ENCODE peak calls at places on chromosomes 4 and X, in six cellular contexts. One of them, this sample, is unnamed.

GRCh38 chr4:172962564-172963353 is 205.9 kb upstream of the GALNT7 start:
- DNase-seq in A549: peak
- DNase-seq in K562: no peak
- DNase-seq in H1: no peak
- DNase-seq in GM12878: no peak
- DNase-seq in HepG2: no peak
- DNase-seq in this sample: no peak

GRCh38 chrX:40273356-40274050 is 175.7 kb upstream of the BCOR start:
- DNase-seq in H1: no peak
- DNase-seq in A549: no peak
- DNase-seq in GM12878: no peak
- DNase-seq in HepG2: no peak
- DNase-seq in K562: peak
- DNase-seq in this sample: peak

GRCh38 chrX:39859991-39860861 is 237.5 kb downstream of the BCOR start:
- DNase-seq in HepG2: no peak
- DNase-seq in A549: peak
- DNase-seq in GM12878: peak
- DNase-seq in H1: no peak
- DNase-seq in K562: peak
- DNase-seq in this sample: peak

GRCh38 chrX:18983711-18984380 is at the start of gene PHKA2:
- DNase-seq in HepG2: peak
- DNase-seq in K562: peak
- DNase-seq in GM12878: no peak
- DNase-seq in H1: peak
- DNase-seq in A549: peak
- DNase-seq in this sample: peak

GRCh38 chr4:143097751-143098150 is 87.0 kb upstream of the USP38 start:
- DNase-seq in GM12878: no peak
- DNase-seq in H1: no peak
- DNase-seq in HepG2: no peak
- DNase-seq in K562: no peak
- DNase-seq in A549: no peak
- DNase-seq in this sample: no peak

GRCh38 chr4:140249351-140249750 is 95.4 kb upstream of the MAML3 start:
- DNase-seq in K562: no peak
- DNase-seq in GM12878: no peak
- DNase-seq in A549: no peak
- DNase-seq in H1: no peak
- DNase-seq in HepG2: no peak
- DNase-seq in this sample: no peak

GRCh38 chr4:53586121-53586816 is 5.0 kb downstream of the LNX1 start:
- DNase-seq in HepG2: no peak
- DNase-seq in H1: no peak
- DNase-seq in GM12878: no peak
- DNase-seq in A549: no peak
- DNase-seq in K562: no peak
- DNase-seq in this sample: no peak

GRCh38 chrX:103688949-103689348 is 2.5 kb upstream of the MORF4L2 start:
- DNase-seq in A549: peak
- DNase-seq in GM12878: no peak
- DNase-seq in HepG2: peak
- DNase-seq in H1: no peak
- DNase-seq in K562: peak
- DNase-seq in this sample: peak

GRCh38 chrX:103613362-103613761 is 5.6 kb downstream of the TCEAL3 start:
- DNase-seq in A549: no peak
- DNase-seq in GM12878: no peak
- DNase-seq in K562: no peak
- DNase-seq in H1: no peak
- DNase-seq in HepG2: no peak
- DNase-seq in this sample: no peak

GRCh38 chr4:166301266-166301665 is 428.2 kb downstream of the TLL1 start:
- DNase-seq in K562: no peak
- DNase-seq in HepG2: no peak
- DNase-seq in A549: no peak
- DNase-seq in H1: no peak
- DNase-seq in GM12878: no peak
- DNase-seq in this sample: no peak

GRCh38 chrX:49773993-49774392 is 55.1 kb upstream of the PAGE4 start:
- DNase-seq in HepG2: no peak
- DNase-seq in K562: no peak
- DNase-seq in GM12878: no peak
- DNase-seq in H1: no peak
- DNase-seq in A549: no peak
- DNase-seq in this sample: no peak

GRCh38 chr4:138639018-138639876 is 376.3 kb upstream of the NOCT start:
- DNase-seq in A549: no peak
- DNase-seq in HepG2: no peak
- DNase-seq in GM12878: no peak
- DNase-seq in H1: no peak
- DNase-seq in K562: no peak
- DNase-seq in this sample: peak

GRCh38 chr4:76902233-76902890 is 4.4 kb upstream of the SOWAHB start:
- DNase-seq in H1: no peak
- DNase-seq in A549: no peak
- DNase-seq in GM12878: no peak
- DNase-seq in K562: no peak
- DNase-seq in HepG2: peak
- DNase-seq in this sample: no peak

GRCh38 chr4:55866290-55866907 is 13.0 kb downstream of the EXOC1 start:
- DNase-seq in K562: peak
- DNase-seq in A549: no peak
- DNase-seq in H1: no peak
- DNase-seq in GM12878: peak
- DNase-seq in HepG2: no peak
- DNase-seq in this sample: no peak

GRCh38 chr4:6892190-6892908 is 17.3 kb upstream of the TBC1D14 start:
- DNase-seq in K562: peak
- DNase-seq in GM12878: no peak
- DNase-seq in HepG2: peak
- DNase-seq in H1: no peak
- DNase-seq in A549: peak
- DNase-seq in this sample: no peak

GRCh38 chrX:27728291-27728690 is 79.5 kb upstream of the MAGEB10 start:
- DNase-seq in GM12878: no peak
- DNase-seq in HepG2: no peak
- DNase-seq in H1: no peak
- DNase-seq in K562: no peak
- DNase-seq in A549: no peak
- DNase-seq in this sample: no peak

GRCh38 chr4:187436251-187436650 is 559.3 kb upstream of the ZFP42 start:
- DNase-seq in K562: no peak
- DNase-seq in HepG2: no peak
- DNase-seq in H1: no peak
- DNase-seq in A549: no peak
- DNase-seq in GM12878: no peak
- DNase-seq in this sample: no peak

GRCh38 chrX:110407910-110408545 is 49.4 kb downstream of the RTL9 start:
- DNase-seq in K562: peak
- DNase-seq in H1: peak
- DNase-seq in A549: peak
- DNase-seq in GM12878: no peak
- DNase-seq in HepG2: peak
- DNase-seq in this sample: peak

GRCh38 chrX:133218329-133218728 is at the start of gene TFDP3:
- DNase-seq in K562: no peak
- DNase-seq in HepG2: no peak
- DNase-seq in GM12878: no peak
- DNase-seq in A549: no peak
- DNase-seq in H1: no peak
- DNase-seq in this sample: no peak

GRCh38 chr4:123619895-123620294 is 223.3 kb downstream of the SPRY1 start:
- DNase-seq in HepG2: peak
- DNase-seq in K562: no peak
- DNase-seq in H1: no peak
- DNase-seq in A549: no peak
- DNase-seq in GM12878: no peak
- DNase-seq in this sample: no peak

GRCh38 chr4:123622572-123622971 is 226.0 kb downstream of the SPRY1 start:
- DNase-seq in A549: no peak
- DNase-seq in H1: no peak
- DNase-seq in K562: no peak
- DNase-seq in GM12878: no peak
- DNase-seq in HepG2: no peak
- DNase-seq in this sample: no peak

GRCh38 chr4:123619326-123619725 is 222.7 kb downstream of the SPRY1 start:
- DNase-seq in H1: no peak
- DNase-seq in GM12878: no peak
- DNase-seq in HepG2: no peak
- DNase-seq in A549: no peak
- DNase-seq in K562: no peak
- DNase-seq in this sample: no peak

GRCh38 chr4:123623611-123624010 is 227.0 kb downstream of the SPRY1 start:
- DNase-seq in K562: no peak
- DNase-seq in A549: no peak
- DNase-seq in H1: no peak
- DNase-seq in HepG2: no peak
- DNase-seq in GM12878: no peak
- DNase-seq in this sample: no peak

DNA sequence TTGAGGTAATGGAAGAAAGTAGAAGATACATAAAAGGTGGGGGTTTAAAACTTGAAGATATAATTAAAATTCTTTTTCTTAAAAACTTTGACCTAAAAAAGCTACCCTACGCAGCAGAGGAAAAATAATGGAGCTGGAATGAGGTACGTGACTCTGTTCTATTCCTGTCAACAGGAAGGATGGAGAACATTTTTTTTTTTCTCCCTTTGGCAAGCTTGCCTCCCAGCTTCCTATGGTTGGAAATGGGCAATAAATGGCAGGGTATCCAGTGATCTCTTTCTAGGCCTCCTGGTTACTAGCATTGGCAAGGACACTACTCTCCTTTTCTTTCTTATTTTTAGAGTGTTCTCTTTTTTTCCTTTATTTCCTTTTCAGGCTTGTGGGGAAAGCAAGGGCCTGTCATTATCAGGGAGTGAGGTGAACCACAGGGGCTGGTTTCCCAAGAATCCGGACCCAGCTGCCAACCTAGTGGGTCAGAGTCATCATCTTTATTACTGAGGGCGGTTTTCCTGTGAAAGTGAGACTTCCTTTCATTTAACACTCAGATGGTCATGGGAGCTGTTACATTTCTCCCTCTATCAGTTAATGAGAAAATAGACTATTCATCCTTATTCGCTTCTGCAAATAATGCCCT is 224.6 kb downstream of the SPRY1 start:
- DNase-seq in HepG2: no peak
- DNase-seq in K562: no peak
- DNase-seq in A549: no peak
- DNase-seq in GM12878: no peak
- DNase-seq in H1: no peak
- DNase-seq in this sample: no peak
- TF ChIP-seq CHD2 in HepG2: no peak
- TF ChIP-seq CHD2 in K562: no peak
- TF ChIP-seq CHD2 in A549: no peak
- TF ChIP-seq CHD2 in GM12878: no peak
- TF ChIP-seq CHD2 in H1: no peak
- TF ChIP-seq CHD2 in this sample: no peak

GRCh38 chr4:12612866-12613265 is 871.3 kb downstream of the RAB28 start:
- DNase-seq in A549: no peak
- DNase-seq in HepG2: no peak
- DNase-seq in K562: no peak
- DNase-seq in H1: no peak
- DNase-seq in GM12878: no peak
- DNase-seq in this sample: no peak

DNA sequence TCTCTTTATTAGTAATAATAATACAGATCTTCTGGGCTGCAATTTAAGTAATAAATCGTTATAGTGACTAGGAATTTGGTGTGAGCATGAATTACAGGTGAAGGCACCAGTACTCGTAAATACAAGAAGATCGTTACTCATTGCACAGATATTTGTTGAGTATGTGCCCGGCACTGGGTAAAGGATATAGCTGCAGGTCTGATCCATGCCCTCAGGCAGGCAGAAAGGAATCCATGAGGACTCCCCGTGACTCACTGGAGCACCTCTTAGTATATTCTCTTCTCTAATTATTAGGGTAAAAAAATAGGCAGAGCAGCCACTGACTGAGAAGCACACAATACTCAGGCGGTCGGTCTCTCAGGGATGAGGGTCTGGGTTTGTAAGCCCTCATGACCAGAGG is 868.3 kb downstream of the RAB28 start:
- DNase-seq in H1: no peak
- DNase-seq in K562: no peak
- DNase-seq in HepG2: no peak
- DNase-seq in GM12878: no peak
- DNase-seq in A549: no peak
- DNase-seq in this sample: no peak
- TF ChIP-seq CHD2 in H1: no peak
- TF ChIP-seq CHD2 in K562: no peak
- TF ChIP-seq CHD2 in HepG2: no peak
- TF ChIP-seq CHD2 in GM12878: no peak
- TF ChIP-seq CHD2 in A549: no peak
- TF ChIP-seq CHD2 in this sample: no peak

DNA sequence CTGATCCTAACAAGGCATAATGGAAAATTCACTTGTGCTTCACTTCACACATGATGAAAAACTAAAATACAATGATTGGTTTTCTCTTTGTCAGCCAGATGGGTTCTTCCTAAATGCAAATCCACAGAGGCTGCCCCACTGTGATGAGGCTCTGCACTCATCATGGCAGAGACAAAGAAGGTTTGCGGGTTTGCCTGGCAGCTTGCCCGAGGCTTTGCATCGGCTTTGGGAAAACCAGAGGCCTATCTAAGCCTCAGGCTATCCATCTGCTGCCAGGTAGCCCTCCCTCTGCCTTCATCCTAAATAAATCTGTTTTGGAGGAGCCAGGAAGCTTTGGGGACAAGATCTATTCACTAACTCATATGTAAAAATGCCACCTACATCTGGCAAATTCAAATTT is 244.2 kb downstream of the PACRGL start:
- DNase-seq in H1: no peak
- DNase-seq in A549: no peak
- DNase-seq in K562: no peak
- DNase-seq in HepG2: no peak
- DNase-seq in GM12878: no peak
- DNase-seq in this sample: no peak
- TF ChIP-seq CHD2 in H1: no peak
- TF ChIP-seq CHD2 in A549: no peak
- TF ChIP-seq CHD2 in K562: no peak
- TF ChIP-seq CHD2 in HepG2: no peak
- TF ChIP-seq CHD2 in GM12878: no peak
- TF ChIP-seq CHD2 in this sample: no peak

DNA sequence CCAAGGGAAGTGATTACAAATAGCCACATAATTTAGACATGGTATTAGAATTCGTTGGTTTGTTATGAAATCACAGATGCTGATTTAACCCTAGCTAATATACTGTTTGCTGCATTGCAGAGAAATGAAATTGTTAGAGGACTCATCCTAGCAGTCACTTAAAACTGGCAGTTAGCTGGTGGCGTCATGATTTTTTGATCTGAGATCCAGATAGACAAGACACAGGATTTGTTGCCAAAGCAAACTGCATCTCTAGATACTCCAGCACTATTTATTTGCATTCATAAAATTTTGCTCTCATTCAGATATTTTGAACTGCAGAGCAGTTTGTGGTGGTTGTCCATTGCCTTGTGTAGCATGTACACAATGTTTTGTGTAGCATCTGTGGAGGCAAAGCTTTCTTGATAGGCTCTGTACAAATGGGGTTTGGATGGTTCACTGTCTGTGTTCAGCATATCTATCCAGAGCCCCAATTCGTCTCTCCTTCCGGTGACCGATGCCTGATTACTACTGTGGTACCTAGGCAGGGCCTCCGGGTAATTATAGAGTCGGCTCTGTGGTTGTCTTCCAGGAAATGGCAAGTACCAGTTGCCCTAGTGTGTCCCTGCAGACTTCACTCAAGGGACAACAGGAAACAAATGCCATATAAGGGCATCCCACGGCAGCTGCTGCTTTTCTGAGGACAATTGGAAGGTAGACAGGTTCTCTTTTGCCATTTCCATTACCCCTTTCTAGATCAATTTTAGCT is 30.1 kb upstream of the SPARCL1 start:
- DNase-seq in H1: peak
- DNase-seq in A549: no peak
- DNase-seq in GM12878: peak
- DNase-seq in HepG2: no peak
- DNase-seq in K562: no peak
- DNase-seq in this sample: peak
- TF ChIP-seq CHD2 in H1: no peak
- TF ChIP-seq CHD2 in A549: no peak
- TF ChIP-seq CHD2 in GM12878: no peak
- TF ChIP-seq CHD2 in HepG2: no peak
- TF ChIP-seq CHD2 in K562: no peak
- TF ChIP-seq CHD2 in this sample: no peak